ENCODE peak calls at places on chromosomes 13 and 19, in four cellular contexts. One of them, this sample, is unnamed.

GRCh38 chr13:93305886-93306285 is 79.3 kb downstream of the GPC6 start:
- DNase-seq in K562: no peak
- DNase-seq in A549: no peak
- DNase-seq in HepG2: no peak
- DNase-seq in this sample: no peak

GRCh38 chr19:1882089-1882785 is 3.1 kb downstream of the ABHD17A start:
- DNase-seq in A549: no peak
- DNase-seq in HepG2: no peak
- DNase-seq in K562: no peak
- DNase-seq in this sample: no peak

GRCh38 chr13:99294198-99294597 is 13.0 kb downstream of the GPR183 start:
- DNase-seq in A549: no peak
- DNase-seq in K562: no peak
- DNase-seq in HepG2: no peak
- DNase-seq in this sample: no peak

GRCh38 chr19:48754950-48755645 is at the start of gene FGF21:
- DNase-seq in K562: no peak
- DNase-seq in A549: no peak
- DNase-seq in HepG2: no peak
- DNase-seq in this sample: no peak

GRCh38 chr13:26837102-26837501 is 76.5 kb upstream of the GPR12 start:
- DNase-seq in K562: no peak
- DNase-seq in HepG2: no peak
- DNase-seq in A549: no peak
- DNase-seq in this sample: no peak

GRCh38 chr13:92896842-92897241 is 329.8 kb upstream of the GPC6 start:
- DNase-seq in A549: no peak
- DNase-seq in HepG2: peak
- DNase-seq in K562: no peak
- DNase-seq in this sample: no peak

GRCh38 chr13:33676700-33677048 is 141.3 kb upstream of the RFC3 start:
- DNase-seq in K562: no peak
- DNase-seq in HepG2: peak
- DNase-seq in A549: peak
- DNase-seq in this sample: no peak

GRCh38 chr13:25468330-25469178 is 96.8 kb downstream of the ATP8A2 start:
- DNase-seq in HepG2: no peak
- DNase-seq in K562: peak
- DNase-seq in A549: peak
- DNase-seq in this sample: no peak

GRCh38 chr19:12289790-12290065 is 5.0 kb downstream of the ZNF44 start:
- DNase-seq in A549: no peak
- DNase-seq in HepG2: no peak
- DNase-seq in K562: no peak
- DNase-seq in this sample: no peak

GRCh38 chr19:3738477-3739220 is 22.8 kb downstream of the APBA3 start:
- DNase-seq in HepG2: no peak
- DNase-seq in A549: no peak
- DNase-seq in K562: peak
- DNase-seq in this sample: no peak

GRCh38 chr13:42740753-42741152 is 40.6 kb upstream of the FAM216B start:
- DNase-seq in A549: no peak
- DNase-seq in HepG2: no peak
- DNase-seq in K562: peak
- DNase-seq in this sample: no peak

GRCh38 chr19:42553292-42554045 is 25.2 kb upstream of the CEACAM1 start:
- DNase-seq in HepG2: peak
- DNase-seq in K562: no peak
- DNase-seq in A549: no peak
- DNase-seq in this sample: no peak

GRCh38 chr19:38939957-38940356 is 9.2 kb downstream of the MRPS12 start:
- DNase-seq in HepG2: no peak
- DNase-seq in A549: no peak
- DNase-seq in K562: no peak
- DNase-seq in this sample: no peak

GRCh38 chr19:57558525-57558924 is 1.1 kb downstream of the ZNF550 start:
- DNase-seq in A549: no peak
- DNase-seq in K562: peak
- DNase-seq in HepG2: peak
- DNase-seq in this sample: no peak

GRCh38 chr13:100156786-100157185 is 67.9 kb downstream of the PCCA start:
- DNase-seq in A549: no peak
- DNase-seq in HepG2: no peak
- DNase-seq in K562: no peak
- DNase-seq in this sample: no peak

GRCh38 chr13:97342936-97343335 is 91.0 kb upstream of the RAP2A start:
- DNase-seq in K562: no peak
- DNase-seq in A549: no peak
- DNase-seq in HepG2: no peak
- DNase-seq in this sample: no peak

GRCh38 chr19:54137913-54138776 is 583 bp downstream of the CNOT3 start:
- DNase-seq in A549: no peak
- DNase-seq in HepG2: no peak
- DNase-seq in K562: peak
- DNase-seq in this sample: no peak

GRCh38 chr19:46429999-46430398 is 1.3 kb upstream of the PNMA8C start:
- DNase-seq in HepG2: no peak
- DNase-seq in A549: no peak
- DNase-seq in K562: no peak
- DNase-seq in this sample: no peak

GRCh38 chr13:27137759-27138158 is 33.9 kb downstream of the USP12 start:
- DNase-seq in HepG2: no peak
- DNase-seq in A549: no peak
- DNase-seq in K562: no peak
- DNase-seq in this sample: no peak

GRCh38 chr13:63249411-63249810 is 1833.8 kb upstream of the PCDH20 start:
- DNase-seq in A549: no peak
- DNase-seq in K562: no peak
- DNase-seq in HepG2: no peak
- DNase-seq in this sample: no peak

GRCh38 chr13:24627090-24627714 is 53.0 kb upstream of the ATP12A start:
- DNase-seq in A549: peak
- DNase-seq in HepG2: peak
- DNase-seq in K562: peak
- DNase-seq in this sample: no peak

GRCh38 chr19:18194554-18195238 is 1.7 kb downstream of the MPV17L2 start:
- DNase-seq in HepG2: no peak
- DNase-seq in K562: peak
- DNase-seq in A549: no peak
- DNase-seq in this sample: no peak

GRCh38 chr19:56765107-56765506 is 75.4 kb downstream of the PEG3 start:
- DNase-seq in HepG2: no peak
- DNase-seq in K562: no peak
- DNase-seq in A549: no peak
- DNase-seq in this sample: no peak

GRCh38 chr13:23637813-23638212 is 67.6 kb downstream of the TNFRSF19 start:
- DNase-seq in HepG2: no peak
- DNase-seq in K562: no peak
- DNase-seq in A549: no peak
- DNase-seq in this sample: no peak

GRCh38 chr19:44740351-44740824 is 8.1 kb upstream of the BCL3 start:
- DNase-seq in A549: no peak
- DNase-seq in HepG2: peak
- DNase-seq in K562: peak
- DNase-seq in this sample: no peak

GRCh38 chr13:43804461-43805070 is 17.8 kb upstream of the ENOX1 start:
- DNase-seq in K562: peak
- DNase-seq in A549: peak
- DNase-seq in HepG2: peak
- DNase-seq in this sample: peak

DNA sequence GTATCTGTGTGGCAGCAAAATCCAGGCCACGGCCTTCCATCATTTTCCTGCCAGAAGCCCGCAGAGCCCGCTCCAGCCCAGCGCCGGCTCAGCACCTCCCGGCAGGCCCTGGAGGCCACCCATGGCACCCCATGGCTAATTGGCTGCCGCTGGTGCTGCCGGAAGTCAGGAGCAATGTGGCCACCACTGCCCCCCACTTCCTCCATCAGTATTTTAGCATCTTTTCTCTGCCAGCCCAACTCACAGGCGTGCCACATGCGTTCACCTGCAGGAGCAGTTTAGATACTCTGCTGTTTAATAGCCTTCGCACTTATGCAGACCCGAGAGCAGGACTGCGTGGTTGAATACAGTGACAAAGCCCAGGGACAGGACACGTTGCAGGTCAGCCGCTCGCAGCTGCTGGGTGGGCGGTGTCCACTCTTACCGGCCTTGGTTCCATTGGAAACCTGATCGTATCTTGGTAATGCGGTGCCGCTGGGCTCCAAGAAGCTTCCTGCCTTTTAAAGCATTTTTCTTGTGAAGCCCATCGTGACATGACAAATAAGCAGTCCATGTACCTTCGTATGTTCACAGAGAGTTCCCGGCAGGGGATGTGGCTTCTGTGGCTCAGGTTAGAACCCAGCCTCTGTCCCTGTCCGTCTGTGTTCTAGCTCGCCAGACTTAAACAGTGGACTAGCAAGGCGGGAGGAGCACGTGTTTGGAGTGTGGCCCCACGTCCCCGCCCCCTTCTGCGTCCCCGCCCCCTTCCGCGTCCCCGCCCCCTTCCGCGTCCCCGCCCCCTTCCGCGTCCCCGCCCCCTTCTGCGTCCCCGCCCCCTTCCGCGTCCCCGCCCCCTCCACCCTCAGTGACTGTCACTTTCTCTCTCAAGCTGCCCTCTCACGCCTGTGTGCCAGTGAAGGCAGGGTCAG is 162.0 kb upstream of the SOX1 start:
- DNase-seq in HepG2: no peak
- DNase-seq in A549: no peak
- DNase-seq in K562: peak
- DNase-seq in this sample: no peak
- TF ChIP-seq JUNB in HepG2: no peak
- TF ChIP-seq JUNB in A549: no peak
- TF ChIP-seq JUNB in K562: no peak
- TF ChIP-seq JUNB in this sample: no peak

DNA sequence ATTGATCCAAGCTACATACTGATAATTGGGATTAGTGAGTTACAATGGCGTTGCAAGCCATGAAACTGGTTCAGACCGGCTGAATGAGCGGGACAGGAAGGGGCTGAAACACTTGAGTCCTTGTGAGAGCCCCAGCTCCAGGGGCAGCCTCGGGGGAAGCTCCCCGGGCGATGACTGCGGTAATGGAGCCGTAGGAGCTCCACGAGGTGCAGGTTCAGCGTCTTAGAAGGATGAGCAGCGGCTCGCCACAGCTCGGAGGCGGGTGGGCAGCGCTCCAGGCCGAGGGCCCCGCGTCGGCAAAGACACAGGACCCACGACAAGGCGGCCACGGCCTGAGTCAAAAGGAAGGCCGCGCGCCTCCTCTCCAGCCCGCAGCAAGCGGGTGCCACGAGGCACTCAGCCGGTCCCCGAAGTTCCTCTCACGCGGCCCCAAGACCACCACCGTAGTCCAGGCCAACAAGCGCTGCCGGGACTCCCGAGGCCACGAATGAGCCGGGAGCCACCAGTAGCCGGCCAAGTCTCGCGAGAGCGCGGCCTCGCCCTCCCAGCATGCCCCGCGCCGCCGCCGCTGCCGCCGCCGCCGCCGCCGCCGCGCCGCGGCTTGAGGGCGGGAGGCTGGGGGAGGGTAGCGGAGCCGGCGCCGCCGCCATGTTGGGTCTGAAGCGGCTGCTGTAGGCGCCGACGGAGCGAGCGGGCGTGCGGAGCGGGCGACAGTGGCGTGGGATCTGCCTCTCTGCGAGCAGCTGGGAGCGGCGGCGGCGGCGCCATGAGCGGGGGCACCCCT is at the start of gene LSM14A:
- DNase-seq in A549: peak
- DNase-seq in HepG2: peak
- DNase-seq in K562: peak
- DNase-seq in this sample: peak
- TF ChIP-seq EP300 in A549: no peak
- TF ChIP-seq EP300 in HepG2: no peak
- TF ChIP-seq EP300 in K562: no peak
- TF ChIP-seq EP300 in this sample: no peak

GRCh38 chr19:49891393-49891792 is 5.3 kb downstream of the IL4I1 start:
- DNase-seq in A549: no peak
- DNase-seq in K562: no peak
- DNase-seq in HepG2: no peak
- DNase-seq in this sample: no peak

GRCh38 chr19:49889038-49889686 is 7.5 kb downstream of the IL4I1 start:
- DNase-seq in K562: no peak
- DNase-seq in A549: no peak
- DNase-seq in HepG2: no peak
- DNase-seq in this sample: no peak

GRCh38 chr19:49892716-49893115 is 4.0 kb downstream of the IL4I1 start:
- DNase-seq in HepG2: no peak
- DNase-seq in A549: no peak
- DNase-seq in K562: no peak
- DNase-seq in this sample: no peak

GRCh38 chr19:49889687-49890348 is 6.9 kb downstream of the IL4I1 start:
- DNase-seq in K562: peak
- DNase-seq in HepG2: no peak
- DNase-seq in A549: peak
- DNase-seq in this sample: no peak

DNA sequence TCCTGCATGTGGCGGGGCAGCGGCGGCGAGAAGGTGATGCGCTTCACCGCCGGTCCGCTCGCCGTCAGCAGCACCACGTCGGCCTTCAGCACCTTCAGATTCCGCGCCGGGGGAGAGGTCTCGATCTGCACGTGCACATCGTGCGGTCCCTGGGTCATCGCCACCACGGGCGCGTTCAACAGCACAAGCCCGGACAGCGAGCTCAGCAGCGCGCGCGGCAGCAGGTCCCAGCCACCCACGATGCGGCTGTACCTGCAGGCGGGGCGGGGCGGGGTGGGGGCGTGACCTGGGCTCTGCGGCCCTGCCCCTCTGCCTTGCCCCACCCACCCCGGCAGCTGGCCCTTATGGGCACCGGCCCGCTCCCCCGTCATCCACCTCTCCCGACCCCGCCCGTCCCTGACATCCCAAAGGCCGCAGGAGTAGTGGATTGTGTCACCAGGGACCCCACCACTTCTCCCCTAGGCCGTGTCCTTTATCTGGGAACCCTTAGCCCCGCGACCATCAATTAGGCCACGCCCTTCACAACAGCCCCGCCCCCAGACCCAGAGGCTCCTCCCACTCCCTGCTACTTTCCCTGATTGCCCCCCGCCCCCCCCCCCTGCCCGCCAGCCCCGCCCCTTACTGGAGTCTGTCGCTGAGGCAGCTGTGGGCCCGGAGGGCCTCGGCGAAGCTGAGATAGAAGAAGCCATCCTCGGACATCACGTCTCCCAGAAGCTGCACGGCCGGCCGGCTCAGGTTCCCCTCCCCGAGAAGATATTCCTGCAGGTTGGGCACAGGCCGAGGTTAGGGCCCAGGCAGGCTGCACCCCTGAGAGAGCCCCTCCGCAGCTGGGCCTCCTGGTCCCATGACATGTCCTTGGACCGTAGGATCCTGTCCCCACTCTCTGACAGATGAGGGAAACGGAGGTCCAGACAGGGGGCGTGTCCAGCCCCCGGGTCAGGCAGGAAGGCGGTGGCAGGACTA is 6.1 kb downstream of the IL4I1 start:
- DNase-seq in HepG2: no peak
- DNase-seq in K562: peak
- DNase-seq in A549: peak
- DNase-seq in this sample: no peak
- TF ChIP-seq JUNB in HepG2: no peak
- TF ChIP-seq JUNB in K562: no peak
- TF ChIP-seq JUNB in A549: no peak
- TF ChIP-seq JUNB in this sample: no peak

GRCh38 chr19:34960940-34961679 is 2.9 kb downstream of the ZNF792 start:
- DNase-seq in HepG2: no peak
- DNase-seq in A549: no peak
- DNase-seq in K562: no peak
- DNase-seq in this sample: no peak
- TF ChIP-seq EP300 in HepG2: no peak
- TF ChIP-seq EP300 in A549: no peak
- TF ChIP-seq EP300 in K562: no peak
- TF ChIP-seq EP300 in this sample: no peak